ENCODE peak calls at places on chromosomes 12 and 14, in eight cellular contexts. S is heart right ventricle, Y is psoas muscle, O is endodermal cell, G is brain microvascular endothelial cell, P is fibroblast of lung, C is pancreas, E is AG04450. A is an unnamed sample.

GRCh38 chr14:71536015-71536535 is 396.2 kb upstream of the RGS6 start:
- DNase-seq in O (no peak), G (no peak), S (no peak), C (no peak), P (no peak), E (no peak), Y (no peak), A (no peak)

GRCh38 chr14:104373055-104373854 is 206.3 kb upstream of the C14orf180 start:
- DNase-seq in O (no peak), Y (no peak), P (no peak), C (peak), S (peak), G (no peak), E (no peak), A (no peak)

GRCh38 chr12:105590571-105590970 is 260.1 kb downstream of the C12orf75 start:
- DNase-seq in G (no peak), Y (no peak), O (peak), P (no peak), C (no peak), E (no peak), S (no peak), A (no peak)

GRCh38 chr12:108722992-108723766 is 8.1 kb downstream of the CORO1C start:
- DNase-seq in G (peak), E (peak), O (no peak), Y (no peak), S (no peak), C (no peak), P (peak), A (no peak)

GRCh38 chr14:99035268-99035667 is 236.7 kb downstream of the BCL11B start:
- DNase-seq in P (peak), S (peak), O (no peak), G (no peak), Y (peak), E (no peak), C (no peak), A (no peak)

GRCh38 chr12:82952946-82953345 is 266.2 kb downstream of the TMTC2 start:
- DNase-seq in P (no peak), G (no peak), Y (no peak), C (no peak), E (no peak), O (no peak), S (no peak), A (no peak)

GRCh38 chr14:94575730-94576585 is 5.3 kb upstream of the SERPINA5 start:
- DNase-seq in Y (no peak), S (no peak), P (no peak), E (no peak), C (no peak), G (peak), O (no peak), A (no peak)

GRCh38 chr12:38201461-38202276 is 114.9 kb upstream of the ALG10B start:
- DNase-seq in S (no peak), O (no peak), E (no peak), G (no peak), P (no peak), Y (no peak), C (peak), A (no peak)

GRCh38 chr12:13189254-13189653 is 7.3 kb upstream of the EMP1 start:
- DNase-seq in E (no peak), S (no peak), O (no peak), P (no peak), C (no peak), Y (no peak), G (no peak), A (no peak)

GRCh38 chr12:90999946-91000345 is 4.8 kb downstream of the EPYC start:
- DNase-seq in P (no peak), C (no peak), S (no peak), Y (no peak), O (no peak), G (peak), E (no peak), A (no peak)

GRCh38 chr12:27646149-27646548 is 50.1 kb upstream of the REP15 start:
- DNase-seq in O (no peak), G (no peak), Y (no peak), C (no peak), E (no peak), S (no peak), P (no peak), A (no peak)

GRCh38 chr14:76011959-76012802 is 26.6 kb downstream of the IFT43 start:
- DNase-seq in G (peak), Y (no peak), C (no peak), P (peak), E (peak), O (no peak), S (peak), A (no peak)

GRCh38 chr14:103260629-103261124 is 73.4 kb upstream of the EIF5 start:
- DNase-seq in G (peak), S (peak), E (no peak), C (no peak), O (no peak), P (peak), Y (peak), A (no peak)

GRCh38 chr14:99273724-99274345 is 1.8 kb upstream of the BCL11B start:
- DNase-seq in O (peak), P (no peak), C (no peak), S (no peak), Y (no peak), G (no peak), E (no peak), A (no peak)

GRCh38 chr12:59803735-59804134 is 207.9 kb downstream of the SLC16A7 start:
- DNase-seq in S (no peak), E (no peak), O (no peak), G (no peak), Y (no peak), P (no peak), C (no peak), A (no peak)

GRCh38 chr12:105987687-105988035 is 151.1 kb downstream of the NUAK1 start:
- DNase-seq in C (no peak), G (no peak), Y (no peak), E (no peak), S (no peak), O (no peak), P (no peak), A (no peak)

GRCh38 chr12:71431991-71432390 is 7.6 kb upstream of the LGR5 start:
- DNase-seq in S (no peak), E (no peak), C (no peak), G (no peak), P (no peak), Y (no peak), O (no peak), A (no peak)

GRCh38 chr12:132501189-132501940 is 11.4 kb downstream of the FBRSL1 start:
- DNase-seq in Y (no peak), S (no peak), O (no peak), E (no peak), C (no peak), G (no peak), P (no peak), A (no peak)

GRCh38 chr12:2053675-2054070 is 886 bp downstream of the CACNA1C start:
- DNase-seq in O (peak), C (no peak), E (no peak), Y (peak), G (no peak), S (peak), P (peak), A (no peak)

GRCh38 chr12:108305520-108305919 is 33.6 kb downstream of the CMKLR1 start:
- DNase-seq in Y (peak), O (no peak), S (peak), G (peak), P (peak), E (peak), C (no peak), A (peak)

GRCh38 chr14:26938054-26938453 is 340.2 kb upstream of the NOVA1 start:
- DNase-seq in O (no peak), P (no peak), S (no peak), Y (no peak), C (no peak), G (no peak), E (no peak), A (no peak)

GRCh38 chr12:64459388-64460024 is 7.6 kb downstream of the TBK1 start:
- DNase-seq in Y (no peak), S (no peak), P (no peak), O (no peak), E (no peak), G (no peak), C (no peak), A (no peak)

GRCh38 chr14:51701956-51702355 is 50.2 kb downstream of the FRMD6 start:
- DNase-seq in C (no peak), E (no peak), G (no peak), S (no peak), O (no peak), P (peak), Y (no peak), A (no peak)

GRCh38 chr12:60920841-60921495 is 1325.1 kb downstream of the SLC16A7 start:
- DNase-seq in P (peak), S (no peak), E (no peak), O (no peak), Y (no peak), G (no peak), C (no peak), A (no peak)

GRCh38 chr12:58459191-58459590 is 461.1 kb downstream of the LRIG3 start:
- DNase-seq in G (no peak), Y (no peak), P (peak), O (no peak), S (no peak), E (no peak), C (no peak), A (no peak)

GRCh38 chr14:51209457-51209856 is 30.6 kb upstream of the TMX1 start:
- DNase-seq in O (no peak), C (no peak), G (no peak), E (no peak), P (no peak), Y (no peak), S (no peak), A (no peak)

GRCh38 chr12:46517579-46517962 is 145.0 kb upstream of the SLC38A2 start:
- DNase-seq in O (no peak), C (no peak), E (no peak), S (no peak), G (no peak), P (no peak), Y (no peak), A (no peak)

GRCh38 chr12:39780527-39781446 is 161.2 kb upstream of the ABCD2 start:
- DNase-seq in C (no peak), E (no peak), Y (no peak), O (no peak), G (no peak), S (no peak), P (peak), A (no peak)

GRCh38 chr14:73634333-73634833 is 10.4 kb upstream of the DNAL1 start:
- DNase-seq in Y (peak), P (no peak), E (no peak), C (no peak), O (peak), S (peak), G (no peak), A (peak)

GRCh38 chr14:60537663-60538062 is 28.7 kb downstream of the SIX6 start:
- DNase-seq in O (no peak), Y (no peak), S (no peak), E (no peak), G (no peak), C (no peak), P (no peak), A (no peak)

GRCh38 chr14:39957290-39957689 is 525.1 kb upstream of the FBXO33 start:
- DNase-seq in C (no peak), O (no peak), G (no peak), P (no peak), S (no peak), Y (no peak), E (no peak), A (no peak)

GRCh38 chr12:105835505-105835904 is 303.2 kb downstream of the NUAK1 start:
- DNase-seq in S (no peak), Y (no peak), E (no peak), C (no peak), P (no peak), O (no peak), G (no peak), A (no peak)

GRCh38 chr12:131511391-131511802 is 199.5 kb upstream of the SFSWAP start:
- DNase-seq in C (no peak), P (no peak), O (peak), S (no peak), E (no peak), Y (no peak), G (peak), A (no peak)

GRCh38 chr12:52300796-52301691 is 9.7 kb upstream of the KRT81 start:
- DNase-seq in G (no peak), Y (no peak), E (no peak), P (no peak), O (peak), S (no peak), C (peak), A (no peak)

GRCh38 chr12:89817501-89818226 is 109.0 kb upstream of the ATP2B1 start:
- DNase-seq in S (no peak), E (no peak), Y (no peak), C (no peak), O (no peak), G (no peak), P (peak), A (no peak)

GRCh38 chr14:69865701-69866365 is 13.4 kb upstream of the SMOC1 start:
- DNase-seq in G (no peak), O (no peak), E (no peak), S (no peak), C (no peak), P (no peak), Y (no peak), A (no peak)
- H3K4me3 ChIP-seq in G (no peak), O (no peak), E (no peak), S (no peak), C (no peak), P (no peak), Y (no peak), A (no peak)

GRCh38 chr12:123062682-123063426 is 82.4 kb downstream of the ARL6IP4 start:
- DNase-seq in E (no peak), P (peak), Y (peak), O (no peak), G (peak), C (peak), S (peak), A (no peak)
- H3K27ac ChIP-seq in E (no peak), P (peak), Y (peak), O (no peak), G (no peak), C (peak), S (peak), A (peak)

GRCh38 chr14:20970983-20971704 is 15.9 kb downstream of the RNASE2 start:
- DNase-seq in G (peak), P (peak), Y (peak), O (peak), C (peak), E (peak), S (peak), A (peak)
- TF ChIP-seq CTCF in G (peak), P (peak), Y (peak), O (peak), C (peak), E (peak), S (peak), A (peak)

DNA sequence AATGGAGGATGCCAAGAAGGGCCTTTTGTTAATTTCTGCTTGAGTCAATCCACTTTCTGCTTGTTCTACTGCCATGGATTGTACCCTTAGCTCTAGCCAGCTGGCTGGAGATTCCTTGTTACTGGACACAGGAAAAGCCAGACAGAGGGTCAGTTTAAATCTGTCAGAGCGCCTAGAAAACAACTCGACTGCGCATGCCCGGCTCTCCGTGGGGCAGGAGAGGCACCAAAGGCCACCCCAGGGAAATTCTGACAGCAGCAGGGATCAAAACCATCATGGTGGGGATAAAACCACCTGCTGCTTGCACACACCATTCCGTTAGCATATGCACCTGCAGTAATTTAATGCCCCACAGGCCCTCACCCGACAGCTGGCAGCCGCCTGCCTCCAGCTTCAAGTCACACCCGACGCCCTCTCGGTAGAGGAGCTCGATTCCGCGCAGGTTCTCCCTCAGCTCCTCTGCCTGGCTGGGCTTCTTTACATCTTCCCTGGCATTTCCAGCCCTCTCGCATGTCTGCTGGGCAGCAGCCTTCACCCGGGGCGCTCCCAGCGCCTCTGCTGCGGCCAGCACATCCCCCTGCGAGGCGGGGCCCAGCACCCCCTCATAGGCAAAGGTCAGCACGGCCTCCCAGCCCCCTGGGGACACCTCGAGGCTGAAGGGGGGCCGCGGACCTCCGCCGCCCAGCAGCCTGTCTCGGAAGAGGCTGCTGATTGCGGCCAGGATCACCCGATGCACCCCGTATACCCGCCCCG is 1.1 kb downstream of the KLHL33 start:
- DNase-seq in C (peak), E (no peak), G (no peak), Y (peak), S (peak), O (no peak), P (no peak), A (peak)
- H3K4me3 ChIP-seq in C (no peak), E (no peak), G (peak), Y (peak), S (peak), O (no peak), P (peak), A (peak)

GRCh38 chr14:69828372-69828771 is 31.3 kb upstream of the SLC10A1 start:
- DNase-seq in Y (no peak), C (no peak), E (no peak), O (no peak), G (no peak), P (no peak), S (no peak), A (no peak)

GRCh38 chr14:69828879-69829278 is 31.8 kb upstream of the SLC10A1 start:
- DNase-seq in O (no peak), C (no peak), E (no peak), Y (no peak), S (no peak), P (no peak), G (no peak), A (no peak)

GRCh38 chr14:69822456-69822855 is 25.4 kb upstream of the SLC10A1 start:
- DNase-seq in O (no peak), Y (no peak), G (no peak), C (no peak), P (no peak), S (no peak), E (no peak), A (no peak)

DNA sequence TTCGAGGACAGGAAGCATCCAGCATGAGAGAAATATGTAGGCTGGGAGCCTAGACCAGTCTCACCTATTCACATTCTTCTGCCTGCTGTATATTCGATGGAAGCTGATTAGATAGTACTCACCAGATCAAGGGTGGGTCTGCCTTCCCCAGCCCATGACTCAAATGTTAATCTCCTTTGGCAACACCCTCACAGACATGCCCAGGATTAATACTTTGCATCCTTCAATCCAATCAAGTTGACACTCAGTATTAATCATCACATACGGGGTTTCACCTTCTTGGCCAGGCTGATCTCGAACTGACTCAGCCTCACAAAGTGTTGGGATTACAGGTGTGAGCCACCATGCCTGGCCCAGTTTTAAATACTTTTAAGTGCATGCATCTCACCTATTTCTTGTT is 30.5 kb upstream of the SLC10A1 start:
- DNase-seq in Y (no peak), P (no peak), S (no peak), C (no peak), E (no peak), G (no peak), O (no peak), A (no peak)
- H3K27ac ChIP-seq in Y (no peak), P (no peak), S (no peak), C (no peak), E (no peak), G (no peak), O (no peak), A (no peak)

GRCh38 chr14:92603309-92604257 is 90.0 kb downstream of the RIN3 start:
- DNase-seq in Y (no peak), C (no peak), G (peak), P (peak), E (peak), O (no peak), S (peak), A (peak)
- TF ChIP-seq CTCF in Y (no peak), C (no peak), G (peak), P (peak), E (peak), O (peak), S (peak), A (peak)

GRCh38 chr12:31959701-31960391 is 631 bp downstream of the RESF1 start:
- DNase-seq in P (peak), G (peak), E (peak), C (peak), O (no peak), Y (peak), S (peak), A (peak)

GRCh38 chr12:31962076-31962475 is 2.9 kb downstream of the RESF1 start:
- DNase-seq in C (no peak), P (no peak), Y (no peak), E (no peak), G (no peak), S (no peak), O (no peak), A (no peak)

GRCh38 chr12:31959051-31959700 is at the start of gene RESF1:
- DNase-seq in Y (peak), E (peak), S (peak), C (peak), G (peak), P (peak), O (peak), A (peak)

GRCh38 chr12:31958601-31959000 is 614 bp upstream of the RESF1 start:
- DNase-seq in Y (no peak), S (no peak), P (no peak), G (no peak), C (no peak), E (no peak), O (no peak), A (no peak)

GRCh38 chr12:31961137-31961536 is 1.9 kb downstream of the RESF1 start:
- DNase-seq in G (no peak), O (peak), C (no peak), Y (no peak), E (no peak), S (no peak), P (no peak), A (no peak)
- H3K4me3 ChIP-seq in G (peak), O (peak), C (no peak), Y (peak), E (no peak), S (peak), P (peak), A (no peak)